ENCODE peak calls at places on chromosomes 16 and 17, in seven cellular contexts. I is prostate gland, P is breast epithelium, O is stomach, V is sigmoid colon, U is esophagus muscularis mucosa, W is transverse colon. J is an unnamed sample.

GRCh38 chr17:40021471-40021961 is 6.3 kb downstream of the CSF3 start:
- DNase-seq in V (no peak), I (no peak), P (no peak), O (no peak), W (no peak), U (no peak), J (peak)

GRCh38 chr17:77963441-77963840 is 4.9 kb downstream of the TNRC6C start:
- DNase-seq in W (peak), O (no peak), I (peak), V (peak), U (peak), P (no peak), J (no peak)

GRCh38 chr17:67514998-67515397 is 137.9 kb downstream of the PITPNC1 start:
- DNase-seq in I (no peak), P (no peak), O (no peak), W (no peak), V (no peak), U (no peak), J (peak)

GRCh38 chr17:50691550-50692447 is 15.9 kb downstream of the ANKRD40 start:
- DNase-seq in U (no peak), W (peak), P (no peak), I (no peak), O (peak), V (no peak), J (no peak)

GRCh38 chr17:47703671-47704070 is 9.7 kb downstream of the TBKBP1 start:
- DNase-seq in U (no peak), I (no peak), O (no peak), W (no peak), P (no peak), V (no peak), J (no peak)

GRCh38 chr17:64598672-64599071 is 63.4 kb downstream of the SMURF2 start:
- DNase-seq in P (no peak), V (no peak), I (no peak), O (no peak), U (no peak), W (no peak), J (no peak)

GRCh38 chr17:58059141-58059540 is 24.1 kb upstream of the DYNLL2 start:
- DNase-seq in I (no peak), U (no peak), W (no peak), O (no peak), V (no peak), P (no peak), J (no peak)

GRCh38 chr17:27430882-27431491 is 25.3 kb upstream of the KSR1 start:
- DNase-seq in O (peak), I (no peak), W (peak), P (no peak), U (no peak), V (peak), J (no peak)

GRCh38 chr16:74659041-74659440 is 7.6 kb downstream of the RFWD3 start:
- DNase-seq in W (no peak), V (no peak), U (no peak), P (no peak), I (no peak), O (no peak), J (no peak)

GRCh38 chr16:27112093-27112811 is 45.5 kb downstream of the C16orf82 start:
- DNase-seq in P (peak), W (no peak), V (no peak), O (no peak), I (no peak), U (no peak), J (no peak)

GRCh38 chr17:57531648-57532486 is 213.2 kb downstream of the CCDC182 start:
- DNase-seq in W (no peak), O (no peak), U (no peak), I (no peak), P (no peak), V (no peak), J (no peak)

GRCh38 chr16:84283314-84284167 is 11.1 kb upstream of the WFDC1 start:
- DNase-seq in W (no peak), I (no peak), O (no peak), P (no peak), U (no peak), V (no peak), J (no peak)

GRCh38 chr16:88534731-88535141 is 35.5 kb upstream of the ZC3H18 start:
- DNase-seq in P (no peak), O (no peak), U (no peak), W (peak), V (no peak), I (no peak), J (peak)

GRCh38 chr17:82781894-82782274 is 30.0 kb downstream of the TBCD start:
- DNase-seq in U (no peak), P (peak), I (peak), O (peak), W (peak), V (peak), J (peak)

GRCh38 chr16:4868573-4868972 is 21.3 kb downstream of the UBN1 start:
- DNase-seq in W (no peak), O (no peak), I (no peak), V (no peak), U (no peak), P (no peak), J (no peak)

GRCh38 chr17:77409282-77410161 is 268.8 kb downstream of the SEC14L1 start:
- DNase-seq in W (peak), I (peak), O (peak), V (peak), P (no peak), U (no peak), J (no peak)

GRCh38 chr16:75003931-75004330 is 5.1 kb downstream of the ZNRF1 start:
- DNase-seq in I (no peak), V (no peak), W (no peak), U (no peak), O (no peak), P (no peak), J (no peak)

GRCh38 chr16:35150805-35151312 is 1691.4 kb downstream of the TP53TG3F start:
- DNase-seq in I (no peak), P (no peak), V (no peak), W (no peak), O (no peak), U (peak), J (no peak)

GRCh38 chr16:53893731-53894435 is 189.9 kb downstream of the FTO start:
- DNase-seq in O (no peak), I (peak), V (no peak), W (peak), U (no peak), P (no peak), J (no peak)

GRCh38 chr17:82664701-82665182 is 16.5 kb upstream of the WDR45B start:
- DNase-seq in W (no peak), O (no peak), V (no peak), P (no peak), I (no peak), U (no peak), J (no peak)

GRCh38 chr17:80941743-80942211 is 49.9 kb upstream of the CHMP6 start:
- DNase-seq in V (peak), P (no peak), O (no peak), I (no peak), W (no peak), U (no peak), J (no peak)

GRCh38 chr17:45009676-45010467 is 41.6 kb downstream of the DCAKD start:
- DNase-seq in V (no peak), I (no peak), O (no peak), W (no peak), P (no peak), U (no peak), J (no peak)

GRCh38 chr17:40340327-40340726 is 24.2 kb downstream of the GJD3 start:
- DNase-seq in P (no peak), O (no peak), I (no peak), V (no peak), W (no peak), U (no peak), J (no peak)

GRCh38 chr17:54536306-54536705 is 364.3 kb upstream of the TOM1L1 start:
- DNase-seq in U (no peak), P (no peak), V (no peak), I (no peak), W (no peak), O (no peak), J (no peak)

GRCh38 chr17:83192161-83192788 is 112.9 kb downstream of the METRNL start:
- DNase-seq in U (no peak), P (peak), W (peak), V (peak), O (no peak), I (no peak), J (no peak)

GRCh38 chr17:40283662-40284061 is 4.0 kb upstream of the CDC6 start:
- DNase-seq in I (no peak), O (no peak), P (no peak), U (no peak), V (no peak), W (no peak), J (no peak)

DNA sequence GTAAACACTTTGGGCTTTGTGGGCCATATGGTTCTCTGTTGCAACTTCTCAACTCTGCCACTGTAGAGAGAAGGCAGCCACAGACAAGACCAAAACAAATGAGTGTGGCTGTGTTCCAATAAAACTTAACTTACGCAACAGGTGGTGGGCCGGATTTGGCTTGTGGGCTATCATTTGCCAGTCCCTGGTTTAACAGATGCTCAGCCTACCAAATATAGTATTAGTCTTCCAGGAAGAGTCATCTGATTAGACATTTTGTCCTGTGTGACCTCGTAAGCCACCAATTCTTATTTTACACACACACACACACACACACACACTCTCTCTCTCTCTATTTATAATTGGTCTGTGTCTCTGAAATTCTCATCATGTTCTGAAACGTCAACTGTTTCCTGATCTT is 245.9 kb downstream of the XYLT1 start:
- DNase-seq in W (peak), U (peak), V (peak), O (peak), I (peak), P (no peak), J (no peak)
- TF ChIP-seq POLR2AphosphoS5 in W (peak), U (peak), V (peak), O (peak), I (peak), P (no peak), J (no peak)

DNA sequence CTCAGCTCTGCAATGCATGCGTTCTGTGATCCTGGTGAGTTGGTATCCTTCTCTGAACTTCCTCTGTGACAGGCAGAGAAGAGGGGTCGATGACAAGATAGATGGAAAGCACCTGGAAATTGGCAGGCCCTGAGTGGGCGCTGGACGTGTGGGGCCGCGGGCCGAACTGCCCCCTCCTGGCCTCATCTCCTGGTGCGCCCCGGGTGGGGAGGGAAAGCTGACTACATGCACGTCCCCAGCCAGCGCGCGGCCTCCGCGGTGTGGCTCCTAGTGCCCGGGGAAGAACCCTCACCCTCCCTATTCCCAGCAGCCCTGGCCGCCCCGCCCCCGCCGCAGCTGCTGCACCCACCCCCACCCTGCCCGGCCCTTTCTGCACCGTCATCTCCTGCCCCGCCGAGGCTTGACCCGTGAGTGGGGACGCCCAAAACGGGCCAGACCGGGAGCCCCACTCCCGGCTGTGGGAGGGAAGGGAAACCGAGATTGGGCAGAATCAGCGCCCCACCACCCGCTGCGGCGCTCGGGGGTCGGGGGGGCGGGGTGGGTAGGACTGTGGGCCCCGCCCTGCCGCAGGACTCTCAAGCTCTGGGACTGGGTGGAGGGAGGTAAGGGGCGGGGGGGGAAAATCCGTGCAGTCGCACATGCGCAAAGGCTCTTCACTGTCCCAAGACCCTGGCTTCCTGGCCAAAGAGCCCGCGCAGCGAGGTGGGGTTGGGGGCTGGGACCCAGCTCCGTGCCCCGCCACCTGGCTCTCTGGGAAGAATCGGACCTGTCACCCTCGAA is at the start of gene NOL3:
- DNase-seq in I (peak), V (peak), W (peak), P (peak), O (peak), U (peak), J (peak)
- TF ChIP-seq POLR2A in I (peak), V (no peak), W (peak), P (no peak), O (no peak), U (peak), J (peak)

GRCh38 chr16:67935402-67936123 is 1.1 kb downstream of the PSMB10 start:
- DNase-seq in O (peak), V (peak), P (peak), U (peak), W (peak), I (peak), J (peak)
- TF ChIP-seq POLR2AphosphoS5 in O (peak), V (peak), P (peak), U (peak), W (peak), I (peak), J (peak)

GRCh38 chr17:74987909-74988711 is 678 bp downstream of the CDR2L start:
- DNase-seq in P (peak), I (peak), V (peak), W (peak), O (peak), U (peak), J (no peak)
- TF ChIP-seq POLR2A in P (peak), I (no peak), V (peak), W (peak), O (no peak), U (no peak), J (no peak)

GRCh38 chr17:2029911-2030778 is at the start of gene DPH1:
- DNase-seq in W (peak), O (peak), I (peak), P (peak), V (peak), U (peak), J (peak)
- TF ChIP-seq POLR2AphosphoS5 in W (peak), O (peak), I (peak), P (peak), V (peak), U (peak), J (no peak)

GRCh38 chr17:1485311-1485747 is 7.2 kb downstream of the MYO1C start:
- DNase-seq in P (no peak), O (peak), V (no peak), I (no peak), W (peak), U (no peak), J (no peak)

GRCh38 chr17:1486802-1487695 is 5.4 kb downstream of the MYO1C start:
- DNase-seq in I (peak), W (peak), V (peak), O (peak), U (no peak), P (peak), J (peak)

GRCh38 chr17:1484586-1485310 is 7.7 kb downstream of the MYO1C start:
- DNase-seq in O (peak), U (no peak), I (no peak), W (peak), P (peak), V (peak), J (peak)

GRCh38 chr17:1484060-1484535 is 8.4 kb downstream of the MYO1C start:
- DNase-seq in I (no peak), O (no peak), U (no peak), W (no peak), V (no peak), P (no peak), J (no peak)

DNA sequence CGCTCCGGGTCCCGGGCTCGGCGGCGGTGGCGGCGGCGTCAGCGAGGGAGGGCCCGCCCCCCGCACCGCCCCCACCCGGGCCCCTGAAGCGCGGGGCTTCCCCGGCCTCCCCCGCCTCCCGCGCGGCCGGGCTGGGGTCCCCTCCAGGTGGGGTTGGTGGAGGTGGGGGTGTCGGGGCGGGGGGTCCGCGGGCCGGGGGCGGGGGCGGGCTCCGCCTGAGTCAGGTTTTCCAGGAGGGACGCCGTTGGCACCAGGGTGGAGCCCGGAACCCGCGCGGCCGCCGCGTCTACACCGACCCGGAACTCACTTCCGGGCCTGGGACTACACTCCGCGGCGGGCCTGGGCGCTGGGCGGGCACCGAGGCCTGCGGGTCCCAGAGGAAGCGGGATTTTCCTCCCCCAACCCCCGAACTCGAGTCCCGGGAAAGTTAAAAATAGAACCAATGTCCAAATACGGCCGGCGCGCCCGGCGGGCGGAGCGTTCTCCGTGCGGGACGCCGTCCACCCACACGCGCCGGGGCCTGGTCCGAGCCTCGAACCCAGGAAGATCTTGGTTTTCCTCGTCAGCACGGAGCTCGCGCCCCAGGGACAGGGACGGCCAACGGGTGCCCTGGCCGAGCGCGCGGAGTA is 6.6 kb downstream of the MYO1C start:
- DNase-seq in I (no peak), U (no peak), O (peak), W (peak), V (peak), P (peak), J (peak)
- TF ChIP-seq POLR2A in I (peak), U (no peak), O (no peak), W (peak), V (peak), P (no peak), J (peak)

DNA sequence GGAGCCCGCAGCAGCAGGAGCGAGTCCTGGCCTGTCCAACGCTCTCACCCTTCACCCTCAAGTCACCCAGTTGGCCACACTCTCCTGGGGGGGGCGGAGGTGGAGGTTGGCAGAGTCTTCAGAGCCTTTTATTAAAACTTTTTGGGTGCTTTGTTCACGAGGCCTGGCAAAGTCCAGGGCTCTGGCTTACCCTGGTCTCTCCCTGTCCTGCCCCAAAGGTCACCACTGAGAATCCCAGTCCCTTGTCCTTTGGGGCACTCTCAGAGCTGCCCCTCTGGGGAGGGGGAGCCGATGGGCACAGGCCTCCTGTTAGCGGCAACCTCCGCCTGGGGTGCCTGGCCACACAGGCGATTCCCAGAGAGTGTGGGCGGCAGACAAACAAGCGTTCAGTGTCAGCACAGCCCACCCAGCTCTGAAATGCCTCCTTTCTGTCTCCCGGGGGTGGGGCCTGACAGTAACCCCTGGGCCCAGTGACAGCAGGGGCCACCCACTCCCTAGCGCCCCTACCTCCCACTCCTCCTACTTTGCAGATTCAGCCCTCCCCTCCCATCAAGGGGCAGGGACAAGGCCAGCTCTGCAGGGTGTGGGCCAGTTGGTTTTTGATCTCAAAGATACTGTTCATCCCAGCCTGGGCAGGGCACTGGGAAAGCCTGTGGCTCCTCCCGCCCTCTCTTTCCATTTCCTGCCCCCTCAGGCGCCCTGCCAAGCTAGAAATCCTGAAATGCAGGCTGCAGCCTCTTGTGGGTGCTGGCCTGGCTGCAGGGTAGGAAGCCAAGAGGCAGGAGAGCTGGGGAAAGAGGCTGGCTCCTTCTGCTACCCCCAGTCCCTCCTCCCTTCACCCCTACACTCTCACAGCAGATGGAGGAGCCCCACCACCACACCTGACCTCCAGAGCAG is 36.6 kb upstream of the EMP2 start:
- DNase-seq in I (peak), P (peak), O (peak), U (no peak), V (peak), W (peak), J (no peak)
- TF ChIP-seq POLR2AphosphoS5 in I (peak), P (no peak), O (no peak), U (no peak), V (no peak), W (no peak), J (no peak)

GRCh38 chr17:21029515-21029914 is 13.3 kb downstream of the USP22 start:
- DNase-seq in P (no peak), V (no peak), O (no peak), W (no peak), U (no peak), I (no peak), J (no peak)

GRCh38 chr17:21034350-21035235 is 8.2 kb downstream of the USP22 start:
- DNase-seq in U (no peak), P (no peak), V (no peak), I (no peak), W (no peak), O (no peak), J (no peak)

GRCh38 chr17:21030375-21030774 is 12.4 kb downstream of the USP22 start:
- DNase-seq in V (no peak), O (no peak), P (no peak), W (no peak), U (no peak), I (no peak), J (no peak)

GRCh38 chr17:21033350-21033749 is 9.5 kb downstream of the USP22 start:
- DNase-seq in U (no peak), W (no peak), I (no peak), O (no peak), V (no peak), P (no peak), J (no peak)

GRCh38 chr17:21031756-21032396 is 10.9 kb downstream of the USP22 start:
- DNase-seq in W (no peak), U (no peak), I (no peak), O (no peak), P (no peak), V (no peak), J (no peak)
- TF ChIP-seq POLR2A in W (no peak), U (no peak), I (no peak), O (no peak), P (no peak), V (no peak), J (peak)

GRCh38 chr16:89918453-89919347 is at the start of gene MC1R:
- DNase-seq in P (no peak), W (no peak), U (no peak), O (no peak), V (no peak), I (no peak), J (peak)
- TF ChIP-seq POLR2AphosphoS5 in P (no peak), W (no peak), U (no peak), O (no peak), V (no peak), I (no peak), J (no peak)